ENCODE peak calls at places on chromosomes 13 and 19, in seven cellular contexts. C is stomach, Y is body of pancreas, I is IMR-90, Z is thyroid gland, T is H1, N is right lobe of liver. L is an unnamed sample.

GRCh38 chr13:44385847-44386246 is 12.2 kb downstream of the SERP2 start:
- DNase-seq in C (no peak), Y (no peak), I (no peak), Z (no peak), T (no peak), N (no peak), L (no peak)

GRCh38 chr13:30881931-30882899 is 23.9 kb upstream of the MEDAG start:
- DNase-seq in C (no peak), Y (no peak), I (no peak), Z (no peak), T (no peak), N (no peak), L (no peak)

GRCh38 chr13:75258159-75258782 is 223.7 kb downstream of the TBC1D4 start:
- DNase-seq in C (no peak), Y (no peak), I (peak), Z (no peak), T (no peak), N (no peak), L (no peak)

GRCh38 chr19:18300930-18301717 is 19.7 kb upstream of the JUND start:
- DNase-seq in C (peak), Y (peak), I (peak), Z (peak), T (no peak), N (peak), L (peak)

GRCh38 chr13:110574161-110574560 is 12.6 kb upstream of the RAB20 start:
- DNase-seq in C (no peak), Y (peak), I (no peak), Z (no peak), T (no peak), N (no peak), L (no peak)

GRCh38 chr13:94280845-94281244 is 198.6 kb downstream of the DCT start:
- DNase-seq in C (no peak), Y (no peak), I (no peak), Z (no peak), T (no peak), N (no peak), L (no peak)

GRCh38 chr13:82766732-82767321 is 1115.4 kb downstream of the SLITRK1 start:
- DNase-seq in C (no peak), Y (no peak), I (no peak), Z (no peak), T (no peak), N (no peak), L (no peak)

GRCh38 chr19:46616631-46617322 is 8.1 kb downstream of the PTGIR start:
- DNase-seq in C (peak), Y (peak), I (peak), Z (peak), T (peak), N (peak), L (no peak)

GRCh38 chr13:107210216-107211010 is 642.5 kb upstream of the ARGLU1 start:
- DNase-seq in C (no peak), Y (no peak), I (peak), Z (no peak), T (no peak), N (no peak), L (no peak)

GRCh38 chr19:33404916-33405315 is 31.4 kb downstream of the CEBPG start:
- DNase-seq in C (no peak), Y (peak), I (no peak), Z (peak), T (no peak), N (peak), L (no peak)

GRCh38 chr13:65292488-65292901 is 1937.6 kb downstream of the PCDH9 start:
- DNase-seq in C (no peak), Y (no peak), I (peak), Z (no peak), T (no peak), N (no peak), L (no peak)

GRCh38 chr13:83884141-83884540 is 1.9 kb upstream of the SLITRK1 start:
- DNase-seq in C (no peak), Y (no peak), I (no peak), Z (no peak), T (no peak), N (no peak), L (no peak)

GRCh38 chr13:49464621-49465325 is 20.7 kb downstream of the SETDB2 start:
- DNase-seq in C (no peak), Y (no peak), I (peak), Z (no peak), T (no peak), N (no peak), L (no peak)

GRCh38 chr13:72400859-72401258 is 326.6 kb downstream of the MZT1 start:
- DNase-seq in C (no peak), Y (no peak), I (no peak), Z (no peak), T (no peak), N (no peak), L (no peak)

GRCh38 chr19:51246153-51246552 is 4.7 kb upstream of the SIGLECL1 start:
- DNase-seq in C (no peak), Y (no peak), I (peak), Z (no peak), T (no peak), N (no peak), L (no peak)

GRCh38 chr13:76647550-76647949 is 238.7 kb downstream of the KCTD12 start:
- DNase-seq in C (no peak), Y (no peak), I (peak), Z (no peak), T (no peak), N (no peak), L (no peak)

GRCh38 chr13:21242236-21242635 is 65.8 kb downstream of the MRPL57 start:
- DNase-seq in C (no peak), Y (no peak), I (no peak), Z (no peak), T (peak), N (no peak), L (no peak)

GRCh38 chr13:113950451-113951245 is 23.2 kb downstream of the C13orf46 start:
- DNase-seq in C (no peak), Y (no peak), I (no peak), Z (no peak), T (no peak), N (peak), L (no peak)

GRCh38 chr19:8512115-8512967 is 1.6 kb downstream of the ZNF414 start:
- DNase-seq in C (no peak), Y (no peak), I (no peak), Z (no peak), T (peak), N (no peak), L (no peak)

GRCh38 chr13:86298741-86299140 is 499.5 kb upstream of the SLITRK6 start:
- DNase-seq in C (no peak), Y (no peak), I (no peak), Z (no peak), T (no peak), N (no peak), L (no peak)

GRCh38 chr19:23804676-23805075 is 46.0 kb upstream of the ZNF681 start:
- DNase-seq in C (no peak), Y (no peak), I (no peak), Z (no peak), T (no peak), N (no peak), L (no peak)

GRCh38 chr13:71902676-71903075 is 35.7 kb upstream of the DACH1 start:
- DNase-seq in C (no peak), Y (no peak), I (no peak), Z (no peak), T (no peak), N (no peak), L (no peak)

GRCh38 chr19:51097166-51097736 is 11.0 kb downstream of the CTU1 start:
- DNase-seq in C (peak), Y (peak), I (peak), Z (peak), T (peak), N (peak), L (peak)

GRCh38 chr13:22235950-22236290 is 565.0 kb downstream of the FGF9 start:
- DNase-seq in C (no peak), Y (no peak), I (no peak), Z (no peak), T (peak), N (no peak), L (no peak)

GRCh38 chr13:110868631-110869165 is 46.2 kb downstream of the ANKRD10 start:
- DNase-seq in C (no peak), Y (no peak), I (no peak), Z (no peak), T (peak), N (no peak), L (no peak)

GRCh38 chr13:51097353-51098043 is 13.6 kb downstream of the C13orf42 start:
- DNase-seq in C (no peak), Y (no peak), I (no peak), Z (no peak), T (peak), N (no peak), L (no peak)

GRCh38 chr19:18156841-18157464 is 4.0 kb downstream of the PIK3R2 start:
- DNase-seq in C (peak), Y (peak), I (peak), Z (peak), T (no peak), N (peak), L (peak)

GRCh38 chr13:81606074-81606473 is 1265.1 kb upstream of the SPRY2 start:
- DNase-seq in C (no peak), Y (no peak), I (no peak), Z (no peak), T (no peak), N (no peak), L (no peak)

GRCh38 chr13:46896346-46897138 is at the start of gene HTR2A:
- DNase-seq in C (peak), Y (peak), I (peak), Z (peak), T (no peak), N (peak), L (no peak)

GRCh38 chr13:21328201-21328600 is 130.9 kb downstream of the ZDHHC20 start:
- DNase-seq in C (no peak), Y (no peak), I (no peak), Z (no peak), T (no peak), N (no peak), L (no peak)

GRCh38 chr13:48580185-48580803 is 47.4 kb upstream of the RCBTB2 start:
- DNase-seq in C (peak), Y (peak), I (peak), Z (peak), T (peak), N (peak), L (peak)

GRCh38 chr19:53388168-53388567 is 6.8 kb upstream of the ZNF765 start:
- DNase-seq in C (no peak), Y (no peak), I (peak), Z (no peak), T (no peak), N (no peak), L (no peak)

GRCh38 chr13:42865703-42866102 is 84.3 kb downstream of the FAM216B start:
- DNase-seq in C (no peak), Y (no peak), I (peak), Z (no peak), T (no peak), N (no peak), L (no peak)

GRCh38 chr19:7456964-7457541 is 31.8 kb downstream of the PEX11G start:
- DNase-seq in C (no peak), Y (no peak), I (no peak), Z (no peak), T (no peak), N (no peak), L (no peak)

GRCh38 chr13:22402682-22403081 is 731.8 kb downstream of the FGF9 start:
- DNase-seq in C (no peak), Y (no peak), I (no peak), Z (no peak), T (no peak), N (no peak), L (no peak)

GRCh38 chr19:43667524-43668405 is 2.2 kb downstream of the PLAUR start:
- DNase-seq in C (no peak), Y (peak), I (peak), Z (peak), T (peak), N (no peak), L (no peak)

GRCh38 chr19:13951043-13951442 is 1.3 kb upstream of the DCAF15 start:
- DNase-seq in C (no peak), Y (no peak), I (no peak), Z (no peak), T (no peak), N (no peak), L (no peak)

GRCh38 chr19:13953021-13953531 is 767 bp downstream of the DCAF15 start:
- DNase-seq in C (peak), Y (no peak), I (peak), Z (peak), T (no peak), N (no peak), L (no peak)

GRCh38 chr19:13952154-13953020 is at the start of gene DCAF15:
- DNase-seq in C (peak), Y (peak), I (peak), Z (peak), T (peak), N (peak), L (peak)

GRCh38 chr19:13954185-13954584 is 1.9 kb downstream of the DCAF15 start:
- DNase-seq in C (no peak), Y (no peak), I (no peak), Z (no peak), T (no peak), N (no peak), L (no peak)

DNA sequence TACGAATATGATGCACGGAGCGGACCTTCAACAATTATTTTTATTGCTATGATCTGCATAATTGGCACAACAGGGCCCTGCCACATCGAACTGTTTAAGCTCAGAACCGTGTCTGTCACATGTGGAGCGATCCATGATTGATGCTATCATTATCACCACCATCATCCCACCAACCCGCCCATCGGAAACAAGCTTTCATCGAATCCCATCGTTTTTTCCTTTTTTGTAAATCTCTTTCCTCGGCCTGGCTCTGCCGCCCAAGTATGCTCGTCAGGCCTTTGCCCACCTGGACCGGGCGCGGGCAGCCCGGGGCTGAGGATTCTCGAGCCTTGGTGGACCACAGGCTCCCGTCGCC is 533 bp upstream of the DCAF15 start:
- DNase-seq in C (no peak), Y (no peak), I (no peak), Z (no peak), T (no peak), N (no peak), L (no peak)
- H3K27ac ChIP-seq in C (no peak), Y (no peak), I (no peak), Z (no peak), T (no peak), N (no peak), L (peak)

DNA sequence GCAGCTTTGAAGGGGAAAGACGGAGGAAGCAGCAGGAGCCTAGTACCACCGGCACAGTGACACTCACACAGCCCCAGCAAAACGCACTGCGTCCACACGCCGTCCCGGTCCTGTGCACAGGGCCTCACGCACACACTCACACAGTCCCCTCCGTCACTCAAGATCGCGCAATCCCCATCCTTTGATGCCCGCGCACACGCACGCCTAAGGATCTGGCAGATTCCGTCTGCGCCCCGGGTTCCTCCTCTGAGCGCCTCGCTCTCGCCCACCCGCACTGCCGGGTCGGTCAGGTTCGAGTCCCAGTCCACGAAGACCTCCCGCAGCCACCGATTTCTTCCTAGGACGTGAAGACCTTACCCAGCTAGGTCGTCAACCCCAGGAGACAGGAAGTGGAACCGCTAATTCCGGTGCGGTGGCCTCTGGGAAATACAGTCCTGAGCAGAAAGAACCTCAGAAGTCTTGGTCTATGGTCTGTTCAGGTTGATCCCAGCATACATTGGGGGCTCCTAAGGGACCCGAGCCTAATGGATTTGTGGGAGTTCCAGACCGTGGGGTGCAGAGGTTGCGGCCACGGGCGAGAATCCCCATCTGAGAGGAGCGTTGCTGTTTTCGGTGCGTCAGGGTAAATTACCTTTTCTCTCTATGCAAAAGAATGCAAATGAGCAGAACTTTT is at the start of gene ZNF780B:
- DNase-seq in C (peak), Y (peak), I (peak), Z (peak), T (peak), N (peak), L (peak)
- TF ChIP-seq POLR2A in C (no peak), Y (peak), I (no peak), Z (no peak), T (no peak), N (no peak), L (no peak)

GRCh38 chr13:97255515-97255999 is 33.4 kb downstream of the MBNL2 start:
- DNase-seq in C (no peak), Y (no peak), I (peak), Z (no peak), T (no peak), N (no peak), L (no peak)
- H3K27ac ChIP-seq in C (no peak), Y (peak), I (peak), Z (no peak), T (no peak), N (peak), L (peak)

GRCh38 chr19:41904118-41904870 is 21.3 kb downstream of the ARHGEF1 start:
- DNase-seq in C (peak), Y (peak), I (no peak), Z (no peak), T (no peak), N (no peak), L (no peak)
- TF ChIP-seq POLR2A in C (no peak), Y (no peak), I (no peak), Z (no peak), T (no peak), N (no peak), L (no peak)

DNA sequence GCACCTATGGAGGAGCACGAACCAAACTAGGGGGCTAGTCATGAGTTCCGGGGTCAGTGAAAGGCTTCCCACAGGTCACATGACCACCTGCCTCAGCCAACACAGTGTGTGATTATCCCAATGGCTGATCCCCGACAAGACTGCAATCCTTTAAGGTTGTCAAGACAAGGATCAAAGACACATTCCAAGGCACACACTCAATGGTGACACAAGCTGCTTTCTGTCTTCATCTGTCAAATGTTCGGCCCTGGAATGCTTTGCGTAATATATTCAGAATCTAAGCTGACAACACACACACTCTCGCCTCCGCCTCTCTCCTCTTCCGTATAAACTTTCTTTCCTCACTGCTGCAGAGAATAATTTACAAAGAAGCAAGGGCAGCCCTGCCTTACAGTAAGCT is 11.7 kb downstream of the RANBP3 start:
- DNase-seq in C (no peak), Y (peak), I (peak), Z (no peak), T (no peak), N (no peak), L (no peak)
- H3K27ac ChIP-seq in C (peak), Y (peak), I (peak), Z (no peak), T (no peak), N (peak), L (peak)

DNA sequence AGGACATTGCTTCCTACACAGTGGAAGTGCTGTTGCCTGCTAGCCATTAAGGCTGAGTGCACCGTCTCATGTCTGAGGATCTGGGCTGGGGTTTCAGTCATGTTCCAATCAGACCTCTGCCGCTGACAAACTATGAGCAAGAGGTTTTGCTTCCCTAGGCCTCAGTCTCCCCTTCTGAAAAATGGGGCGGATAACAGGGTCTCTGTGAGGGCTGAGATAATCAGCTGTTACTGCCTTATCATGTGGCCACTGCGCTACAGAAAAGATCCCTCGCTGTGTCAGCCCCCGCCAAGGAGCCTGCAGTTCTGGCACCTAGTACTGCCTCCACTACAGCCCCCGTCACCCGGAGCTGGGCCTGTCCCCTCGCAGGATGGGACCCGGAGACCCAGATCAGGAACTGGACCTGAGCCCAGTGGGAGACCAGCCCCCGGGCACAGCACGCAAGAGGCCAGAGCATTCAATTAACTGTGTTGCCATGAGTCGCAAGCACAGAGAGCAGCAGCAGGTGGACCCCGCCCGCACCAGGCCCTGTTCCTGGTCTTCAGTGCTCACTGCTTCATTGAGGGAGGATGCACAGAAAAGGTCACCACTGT is 3.0 kb upstream of the PNKP start:
- DNase-seq in C (no peak), Y (no peak), I (no peak), Z (no peak), T (no peak), N (no peak), L (no peak)
- TF ChIP-seq POLR2A in C (no peak), Y (no peak), I (no peak), Z (no peak), T (no peak), N (no peak), L (no peak)